ENCODE peak calls at places on chromosomes 5 and 9, in six cellular contexts. V is pancreas, I is cardiac muscle cell, B is ovary, R is SK-N-SH, M is dorsolateral prefrontal cortex. H is an unnamed sample.
A peak's percentile ranks its signal among the peaks of the same experiment; 100 is the strongest.

GRCh38 chr5:141650851-141651727 is at the start of gene FCHSD1:
- DNase-seq in V (peak; percentile 86), I (peak; percentile 89), B (peak; percentile 93), R (peak; percentile 99), M (peak; percentile 76), H (no peak)

GRCh38 chr5:35852084-35852734 is 4.5 kb upstream of the IL7R start:
- DNase-seq in V (no peak), I (no peak), B (no peak), R (peak; percentile 23), M (no peak), H (no peak)

GRCh38 chr9:5186416-5187169 is 1.2 kb upstream of the INSL6 start:
- DNase-seq in V (peak; percentile 22), I (peak; percentile 54), B (no peak), R (peak; percentile 68), M (peak; percentile 48), H (peak; percentile 13)

GRCh38 chr9:84024041-84024575 is 43.5 kb downstream of the RMI1 start:
- DNase-seq in V (no peak), I (no peak), B (no peak), R (no peak), M (no peak), H (no peak)

GRCh38 chr5:125396462-125396861 is 650.0 kb upstream of the ZNF608 start:
- DNase-seq in V (no peak), I (no peak), B (no peak), R (no peak), M (no peak), H (no peak)

GRCh38 chr9:98523231-98523901 is 185.4 kb downstream of the GABBR2 start:
- DNase-seq in V (no peak), I (peak; percentile 18), B (no peak), R (no peak), M (no peak), H (peak; percentile 16)

GRCh38 chr5:164351245-164351834 is 845.9 kb downstream of the MAT2B start:
- DNase-seq in V (no peak), I (no peak), B (no peak), R (no peak), M (no peak), H (no peak)

GRCh38 chr5:123278284-123278683 is 144.9 kb downstream of the CEP120 start:
- DNase-seq in V (no peak), I (no peak), B (no peak), R (no peak), M (no peak), H (no peak)

GRCh38 chr5:154351566-154351965 is 94.2 kb upstream of the SAP30L start:
- DNase-seq in V (no peak), I (no peak), B (no peak), R (no peak), M (no peak), H (peak; percentile 35)

GRCh38 chr5:120678279-120678678 is 214.2 kb downstream of the PRR16 start:
- DNase-seq in V (no peak), I (no peak), B (no peak), R (no peak), M (no peak), H (no peak)

GRCh38 chr5:54387659-54388232 is 67.8 kb upstream of the HSPB3 start:
- DNase-seq in V (no peak), I (no peak), B (no peak), R (no peak), M (no peak), H (no peak)

GRCh38 chr5:61322738-61323429 is 9.2 kb upstream of the ZSWIM6 start:
- DNase-seq in V (no peak), I (no peak), B (no peak), R (no peak), M (no peak), H (peak; percentile 66)

GRCh38 chr9:133916159-133916541 is 76.0 kb downstream of the VAV2 start:
- DNase-seq in V (no peak), I (no peak), B (no peak), R (no peak), M (peak; percentile 73), H (no peak)

GRCh38 chr9:120475341-120475740 is 104.6 kb downstream of the CDK5RAP2 start:
- DNase-seq in V (no peak), I (no peak), B (peak; percentile 60), R (no peak), M (no peak), H (no peak)

GRCh38 chr5:113336975-113337374 is 97.8 kb downstream of the TSSK1B start:
- DNase-seq in V (peak; percentile 19), I (peak; percentile 67), B (no peak), R (peak; percentile 22), M (no peak), H (peak; percentile 17)

GRCh38 chr9:135061441-135061840 is 26.0 kb upstream of the OLFM1 start:
- DNase-seq in V (no peak), I (no peak), B (no peak), R (no peak), M (no peak), H (no peak)

GRCh38 chr5:1153428-1153827 is 41.6 kb upstream of the SLC12A7 start:
- DNase-seq in V (no peak), I (no peak), B (no peak), R (no peak), M (no peak), H (no peak)

GRCh38 chr5:1151316-1151715 is 39.5 kb upstream of the SLC12A7 start:
- DNase-seq in V (no peak), I (no peak), B (no peak), R (no peak), M (no peak), H (no peak)

GRCh38 chr5:1152156-1152555 is 40.3 kb upstream of the SLC12A7 start:
- DNase-seq in V (no peak), I (no peak), B (no peak), R (no peak), M (no peak), H (no peak)

GRCh38 chr5:1150866-1151265 is 39.0 kb upstream of the SLC12A7 start:
- DNase-seq in V (no peak), I (no peak), B (no peak), R (no peak), M (no peak), H (no peak)

DNA sequence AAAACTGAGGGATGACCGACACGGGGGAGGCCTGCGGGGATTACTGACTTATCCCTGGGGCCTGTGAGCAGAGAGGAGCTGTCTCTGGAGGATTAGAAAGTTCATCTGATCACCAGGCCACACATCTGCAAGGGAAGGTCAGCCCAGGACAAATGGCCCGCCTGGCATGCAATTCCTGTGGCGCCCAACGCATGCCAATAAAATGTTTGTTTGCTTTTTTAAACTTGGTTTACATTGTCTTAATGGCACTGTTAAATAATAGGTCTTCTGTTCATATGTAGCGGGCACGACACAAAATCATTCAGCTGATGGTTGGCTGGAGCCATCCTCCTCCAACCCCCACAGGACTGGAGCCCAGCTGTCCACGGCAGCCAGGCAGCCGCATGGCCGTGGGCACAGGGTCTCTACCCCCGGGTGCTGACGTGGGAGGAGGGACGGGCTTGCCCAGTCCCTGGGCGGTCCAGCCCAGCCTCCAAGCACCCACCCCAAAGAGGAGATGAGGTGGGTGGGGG is 41.0 kb upstream of the SLC12A7 start:
- DNase-seq in V (no peak), I (no peak), B (no peak), R (no peak), M (no peak), H (no peak)
- H3K27ac ChIP-seq in V (no peak overlapping the region), I (no peak overlapping the region), B (no peak overlapping the region), R (no peak overlapping the region), M (no peak overlapping the region), H (no peak overlapping the region)

GRCh38 chr5:172009536-172010270 is 3.3 kb upstream of the FBXW11 start:
- DNase-seq in V (no peak), I (no peak), B (no peak), R (no peak), M (no peak), H (no peak)

GRCh38 chr5:172008689-172009141 is 2.3 kb upstream of the FBXW11 start:
- DNase-seq in V (no peak), I (peak; percentile 15), B (no peak), R (no peak), M (no peak), H (no peak)

GRCh38 chr5:172007153-172007794 is 836 bp upstream of the FBXW11 start:
- DNase-seq in V (no peak), I (peak; percentile 22), B (no peak), R (peak; percentile 12), M (no peak), H (no peak)

GRCh38 chr5:172007795-172008465 is 1.5 kb upstream of the FBXW11 start:
- DNase-seq in V (no peak), I (no peak), B (peak; percentile 25), R (no peak), M (no peak), H (peak; percentile 79)

GRCh38 chr5:172010278-172010677 is 3.8 kb upstream of the FBXW11 start:
- DNase-seq in V (no peak), I (peak; percentile 48), B (no peak), R (no peak), M (no peak), H (no peak)
- TF ChIP-seq CTCF in V (no peak), I (peak; percentile 49), B (no peak), R (peak; percentile 45), M (no peak), H (peak; percentile 63)

DNA sequence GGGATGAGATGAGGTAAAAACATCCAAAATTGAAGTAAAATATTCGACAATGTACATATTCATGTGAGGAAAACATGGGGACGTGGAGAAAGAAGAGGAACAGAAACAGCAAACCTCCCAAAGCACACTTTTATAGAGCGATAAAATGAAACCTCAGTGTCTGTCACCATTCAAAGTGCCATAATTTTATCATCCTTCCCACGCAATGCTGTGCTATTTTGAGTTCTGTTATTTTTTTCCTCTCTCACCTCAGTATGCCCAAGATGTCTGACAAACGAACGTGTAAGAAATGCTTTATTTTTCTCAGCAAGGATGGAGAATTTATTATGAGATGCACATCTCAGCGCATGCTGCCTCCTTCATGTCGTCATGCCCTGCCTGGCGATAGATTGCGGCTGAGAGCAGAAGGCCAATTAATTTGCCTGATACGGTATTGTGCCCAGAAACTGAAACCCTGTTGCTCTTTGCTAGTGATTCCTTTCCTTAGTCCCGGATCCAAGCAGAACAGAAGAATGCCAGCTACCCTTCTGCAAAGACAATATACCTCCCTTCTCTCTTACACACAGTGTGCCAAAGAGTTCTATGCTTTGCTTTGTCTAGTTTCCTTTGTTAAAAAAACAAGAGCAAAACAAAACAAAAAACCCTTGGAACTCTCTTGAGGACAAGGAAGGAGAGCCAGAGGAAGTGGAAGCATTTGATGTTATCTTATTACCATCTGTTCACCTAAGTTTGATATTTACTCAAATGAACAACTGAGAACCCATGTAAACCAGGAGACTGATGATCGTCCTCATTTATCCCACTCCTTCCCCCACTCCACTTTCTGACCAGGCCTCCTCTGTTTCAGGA is 192.4 kb downstream of the SEMA6A start:
- DNase-seq in V (no peak), I (no peak), B (no peak), R (no peak), M (no peak), H (no peak)
- H3K27ac ChIP-seq in V (no peak overlapping the region), I (no peak overlapping the region), B (no peak overlapping the region), R (no peak overlapping the region), M (no peak overlapping the region), H (no peak overlapping the region)

GRCh38 chr5:152817311-152817710 is 412.2 kb upstream of the NMUR2 start:
- DNase-seq in V (no peak), I (no peak), B (no peak), R (no peak), M (no peak), H (no peak)

GRCh38 chr5:152824316-152824715 is 419.2 kb upstream of the NMUR2 start:
- DNase-seq in V (no peak), I (no peak), B (no peak), R (no peak), M (no peak), H (no peak)

DNA sequence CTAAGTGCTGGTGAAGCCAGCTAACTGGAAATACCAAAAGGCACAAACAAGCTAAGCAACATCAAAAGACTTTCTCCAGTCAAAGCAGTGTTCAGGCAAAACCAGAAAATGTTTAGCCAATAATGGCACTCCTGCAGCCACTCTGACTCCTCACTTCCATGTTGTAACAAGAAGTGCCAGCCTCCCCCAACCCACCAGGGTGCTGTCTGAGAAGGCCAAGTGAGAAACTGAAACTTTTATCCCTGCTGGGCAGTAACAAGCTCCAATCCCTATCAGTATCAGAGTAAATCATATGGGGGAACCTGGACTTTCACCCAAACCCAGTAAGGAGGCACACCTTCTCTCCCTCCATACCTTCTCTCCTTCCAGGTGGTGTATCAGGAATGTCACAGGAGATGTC is 414.8 kb upstream of the NMUR2 start:
- DNase-seq in V (no peak), I (no peak), B (no peak), R (no peak), M (no peak), H (no peak)
- TF ChIP-seq CTCF in V (no peak), I (no peak), B (no peak), R (no peak), M (no peak), H (no peak)